ENCODE peak calls at places on chromosomes 16 and 17, in six cellular contexts. C is K562, Z is SK-N-SH, Y is HepG2, A is H1, R is GM12878. H is an unnamed sample.

GRCh38 chr17:18362509-18363020 is 785 bp downstream of the SHMT1 start:
- DNase-seq in C (no peak), Z (peak; percentile 70), Y (peak; percentile 76), A (no peak), R (no peak), H (no peak)

GRCh38 chr17:55964191-55964590 is 189.1 kb upstream of the ANKFN1 start:
- DNase-seq in C (no peak), Z (no peak), Y (no peak), A (no peak), R (no peak), H (no peak)

GRCh38 chr16:23836078-23836403 is 258 bp downstream of the PRKCB start:
- DNase-seq in C (no peak), Z (no peak), Y (no peak), A (no peak), R (no peak), H (no peak)

GRCh38 chr17:38562903-38563302 is 42.8 kb downstream of the SRCIN1 start:
- DNase-seq in C (no peak), Z (no peak), Y (no peak), A (no peak), R (no peak), H (no peak)

GRCh38 chr16:68406458-68407041 is 41.8 kb downstream of the SMPD3 start:
- DNase-seq in C (no peak), Z (peak; percentile 76), Y (no peak), A (no peak), R (no peak), H (no peak)

GRCh38 chr17:76678330-76678729 is 32.4 kb downstream of the MXRA7 start:
- DNase-seq in C (peak; percentile 3), Z (no peak), Y (no peak), A (no peak), R (no peak), H (no peak)

GRCh38 chr16:56856876-56857447 is 8.0 kb upstream of the SLC12A3 start:
- DNase-seq in C (no peak), Z (no peak), Y (peak; percentile 83), A (no peak), R (no peak), H (no peak)

GRCh38 chr16:62978451-62978850 is 942.2 kb upstream of the CDH8 start:
- DNase-seq in C (no peak), Z (no peak), Y (no peak), A (no peak), R (no peak), H (no peak)

GRCh38 chr17:49908782-49909714 is 59.9 kb upstream of the DLX4 start:
- DNase-seq in C (no peak), Z (no peak), Y (no peak), A (no peak), R (no peak), H (no peak)

GRCh38 chr17:48003686-48004120 is 32.8 kb downstream of the CDK5RAP3 start:
- DNase-seq in C (no peak), Z (no peak), Y (no peak), A (no peak), R (no peak), H (no peak)

GRCh38 chr17:7179317-7180254 is at the start of gene ASGR1:
- DNase-seq in C (no peak), Z (no peak), Y (peak; percentile 96), A (no peak), R (no peak), H (no peak)

GRCh38 chr16:84015399-84015798 is 27.2 kb downstream of the SLC38A8 start:
- DNase-seq in C (no peak), Z (no peak), Y (no peak), A (no peak), R (no peak), H (no peak)

GRCh38 chr17:27269201-27269600 is 24.7 kb upstream of the WSB1 start:
- DNase-seq in C (no peak), Z (no peak), Y (no peak), A (no peak), R (no peak), H (no peak)

GRCh38 chr17:68080411-68081150 is 45.0 kb downstream of the KPNA2 start:
- DNase-seq in C (no peak), Z (no peak), Y (no peak), A (no peak), R (no peak), H (no peak)
- TF ChIP-seq GABPA in C (no peak), Z (no peak), Y (no peak), A (no peak), R (no peak), H (no peak)

DNA sequence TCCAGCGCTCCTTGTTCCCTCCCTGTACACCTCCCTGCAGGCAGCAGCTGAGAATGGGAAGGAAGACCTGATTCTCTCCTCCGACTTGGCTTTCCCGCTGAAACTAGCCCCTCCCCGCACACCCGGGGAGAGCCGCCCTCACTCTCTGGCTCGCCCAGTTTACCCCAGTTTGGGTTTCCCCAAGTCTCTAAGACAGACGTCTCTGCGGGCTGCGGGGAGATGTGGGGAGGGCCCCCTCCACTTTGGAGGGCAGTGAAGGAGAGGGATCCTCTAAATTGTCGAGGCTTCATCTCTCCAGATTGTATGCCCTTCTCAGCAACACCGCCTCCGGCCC is 797 bp downstream of the GRB7 start:
- DNase-seq in C (peak; percentile 45), Z (no peak), Y (peak; percentile 50), A (no peak), R (no peak), H (no peak)
- TF ChIP-seq GABPA in C (no peak), Z (no peak), Y (no peak), A (no peak), R (no peak), H (no peak)

DNA sequence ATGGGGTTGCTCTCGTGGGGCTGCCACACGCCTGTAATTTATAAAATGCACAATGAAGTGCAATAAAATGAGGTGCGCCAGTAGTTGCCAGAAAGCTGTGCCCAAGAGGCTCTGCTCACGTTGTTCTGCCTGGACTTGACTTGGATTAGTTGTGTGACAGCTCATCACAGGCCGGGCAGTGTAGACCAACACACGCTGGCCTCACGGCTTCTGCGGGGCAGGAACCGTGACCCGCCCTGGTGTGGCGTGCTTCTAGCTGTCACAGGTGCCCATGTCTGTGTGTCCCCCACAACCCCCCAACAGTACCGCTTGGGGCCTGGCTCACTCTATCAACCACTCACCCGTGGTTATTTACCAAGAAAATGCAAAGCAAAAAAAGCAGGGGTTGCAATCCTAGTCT is 112.2 kb upstream of the ZNF750 start:
- DNase-seq in C (no peak), Z (no peak), Y (no peak), A (no peak), R (no peak), H (no peak)
- TF ChIP-seq GABPA in C (no peak), Z (no peak), Y (no peak), A (no peak), R (no peak), H (no peak)

DNA sequence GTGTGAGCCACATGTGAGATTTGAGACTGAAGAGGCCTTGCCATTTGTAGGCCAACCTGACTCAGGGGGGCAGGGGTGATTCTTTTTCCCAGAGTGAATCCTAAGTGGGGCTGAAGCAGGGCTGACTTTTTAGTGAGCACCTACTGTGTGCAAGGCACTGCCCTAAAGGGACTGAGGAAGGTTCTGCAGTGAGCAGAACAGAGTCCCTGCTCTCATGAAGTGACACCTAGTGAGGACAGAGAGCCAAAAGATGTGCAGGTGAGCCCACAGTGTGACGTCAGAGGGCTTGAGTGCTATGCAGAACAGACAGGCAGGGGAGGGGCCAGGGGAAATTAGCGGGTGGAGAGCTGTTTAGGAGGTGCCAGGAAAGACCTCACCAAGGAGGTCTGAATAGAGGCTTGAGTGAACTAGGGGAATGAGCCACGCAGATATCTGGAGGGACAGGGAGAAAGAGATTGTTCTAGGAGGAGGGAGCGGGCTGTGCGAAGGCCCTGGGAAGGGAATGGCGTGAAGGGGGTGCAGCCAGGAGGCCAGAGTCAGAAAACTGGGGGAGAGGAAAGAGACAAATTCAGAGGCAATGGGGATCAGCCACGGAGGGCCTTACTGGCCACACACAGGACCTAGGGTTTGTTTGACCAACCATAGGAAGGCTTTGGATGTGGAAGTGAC is 19.7 kb upstream of the IL21R start:
- DNase-seq in C (no peak), Z (no peak), Y (no peak), A (no peak), R (no peak), H (no peak)
- TF ChIP-seq GABPA in C (no peak), Z (no peak), Y (no peak), A (no peak), R (no peak), H (no peak)

GRCh38 chr16:50121721-50122445 is 31.2 kb upstream of the TENT4B start:
- DNase-seq in C (no peak), Z (no peak), Y (no peak), A (no peak), R (peak; percentile 72), H (no peak)
- TF ChIP-seq GABPA in C (no peak), Z (no peak), Y (no peak), A (no peak), R (peak; percentile 46), H (no peak)

DNA sequence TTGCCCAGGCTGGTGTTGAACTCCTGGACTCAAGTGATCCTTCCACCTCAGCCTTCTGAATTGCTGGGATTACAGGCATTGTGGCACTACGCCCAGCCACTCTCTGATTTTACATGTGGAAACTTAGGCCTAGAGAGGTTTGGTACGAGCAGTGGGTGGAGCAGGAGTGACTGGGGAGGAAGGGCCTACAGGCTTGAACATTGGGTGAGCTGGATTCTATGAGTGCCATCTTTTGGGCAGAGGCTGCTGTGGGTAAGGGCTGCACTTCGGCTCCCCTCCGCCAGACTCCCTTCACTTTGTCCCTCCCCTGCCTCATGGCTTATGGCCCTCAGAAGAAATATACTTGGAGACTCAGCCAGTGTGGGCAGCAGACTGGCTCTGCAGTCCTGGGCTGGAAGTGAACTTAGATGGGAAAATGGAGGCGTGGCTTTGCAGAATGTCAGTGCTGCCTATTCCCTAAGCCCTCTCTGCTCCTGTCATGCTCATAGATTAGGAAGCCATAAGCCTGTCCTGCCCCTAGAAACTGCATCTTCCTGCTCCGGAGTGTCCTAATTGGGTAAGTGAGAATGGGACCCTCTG is 9.5 kb upstream of the MRC2 start:
- DNase-seq in C (no peak), Z (no peak), Y (peak; percentile 73), A (no peak), R (no peak), H (no peak)
- TF ChIP-seq GABPA in C (no peak), Z (no peak), Y (no peak), A (no peak), R (no peak), H (no peak)

H was measured in HL-60.